ENCODE peak calls at places on chromosomes 2 and 18, in seven cellular contexts. A, P, J, G, K, T and B are unnamed samples.

GRCh38 chr2:75146221-75146902 is 53.0 kb downstream of the TACR1 start:
- DNase-seq in G (no peak), A (no peak), P (no peak), K (no peak), J (peak; percentile 34), T (no peak), B (peak; percentile 19)

GRCh38 chr2:154240921-154241379 is 369.2 kb downstream of the GALNT13 start:
- DNase-seq in A (no peak), G (no peak), K (no peak), T (no peak), J (no peak), P (no peak), B (no peak)

GRCh38 chr2:118032169-118033013 is 18.5 kb upstream of the CCDC93 start:
- DNase-seq in G (no peak), J (peak; percentile 46), K (no peak), A (peak; percentile 46), T (peak; percentile 41), P (no peak), B (peak; percentile 31)

GRCh38 chr18:45416168-45416567 is 199.1 kb upstream of the SLC14A2 start:
- DNase-seq in K (no peak), G (no peak), P (peak; percentile 93), A (peak; percentile 50), T (no peak), J (no peak), B (peak; percentile 19)

GRCh38 chr18:8389391-8390340 is 219.6 kb upstream of the RAB12 start:
- DNase-seq in G (peak; percentile 54), A (peak; percentile 81), K (no peak), J (peak; percentile 74), T (peak; percentile 18), P (no peak), B (peak; percentile 83)

GRCh38 chr2:118095610-118096009 is 7.3 kb downstream of the INSIG2 start:
- DNase-seq in K (no peak), G (no peak), J (no peak), P (no peak), A (peak; percentile 67), T (no peak), B (no peak)

GRCh38 chr2:68475110-68475509 is 7.7 kb downstream of the APLF start:
- DNase-seq in G (no peak), T (no peak), A (peak; percentile 6), K (no peak), P (no peak), J (no peak), B (no peak)

GRCh38 chr2:212912445-212913103 is 238.8 kb downstream of the IKZF2 start:
- DNase-seq in P (no peak), A (peak; percentile 81), K (no peak), T (no peak), J (peak; percentile 77), G (no peak), B (peak; percentile 62)

GRCh38 chr18:65206551-65207260 is 544.1 kb upstream of the CDH7 start:
- DNase-seq in G (no peak), J (no peak), A (no peak), P (no peak), K (no peak), T (no peak), B (no peak)

GRCh38 chr18:48034651-48035555 is 104.4 kb upstream of the SMAD2 start:
- DNase-seq in J (no peak), G (no peak), P (no peak), K (no peak), T (no peak), A (no peak), B (no peak)

GRCh38 chr2:85428343-85428881 is 9.9 kb downstream of the SH2D6 start:
- DNase-seq in K (no peak), T (no peak), P (no peak), J (no peak), G (no peak), A (peak; percentile 56), B (no peak)

GRCh38 chr2:201532686-201533304 is 81.3 kb downstream of the STRADB start:
- DNase-seq in G (no peak), K (no peak), J (peak; percentile 97), A (peak; percentile 97), P (no peak), T (peak; percentile 10), B (peak; percentile 87)

GRCh38 chr2:9781252-9781651 is 62.0 kb upstream of the TAF1B start:
- DNase-seq in A (no peak), P (no peak), K (no peak), G (no peak), T (no peak), J (peak; percentile 88), B (no peak)

GRCh38 chr2:105375001-105375561 is 23.8 kb downstream of the FHL2 start:
- DNase-seq in K (no peak), P (no peak), J (peak; percentile 93), T (no peak), G (no peak), A (peak; percentile 93), B (peak; percentile 82)

GRCh38 chr18:44848931-44849330 is 168.2 kb downstream of the SETBP1 start:
- DNase-seq in K (no peak), G (no peak), A (no peak), J (no peak), T (no peak), P (peak; percentile 79), B (no peak)

GRCh38 chr2:186862869-186863709 is 14.1 kb upstream of the ZSWIM2 start:
- DNase-seq in K (no peak), T (no peak), G (no peak), A (peak; percentile 60), J (peak; percentile 42), P (no peak), B (peak; percentile 41)